ENCODE peak calls at places on chromosomes 7 and 10, in eight cellular contexts. O is lung; Q is mammary epithelial cell; L is CD8-positive, alpha-beta memory T cell; B is body of pancreas; A is Panc1; M is fibroblast of lung; I is ovary. G is an unnamed sample.

GRCh38 chr10:88879754-88880286 is at the start of gene STAMBPL1:
- DNase-seq in A (peak; percentile 25), L (peak; percentile 76), O (peak; percentile 59), I (peak; percentile 56), Q (no peak), B (peak; percentile 45), M (peak; percentile 39), G (no peak)

GRCh38 chr10:62749104-62749683 is 55.3 kb upstream of the ADO start:
- DNase-seq in L (no peak), B (no peak), A (no peak), Q (no peak), I (no peak), O (no peak), M (no peak), G (no peak)

GRCh38 chr10:88186335-88186734 is 322.9 kb downstream of the PTEN start:
- DNase-seq in M (peak; percentile 79), L (no peak), O (no peak), I (no peak), B (no peak), A (no peak), Q (no peak), G (no peak)

GRCh38 chr7:102992820-102993531 is 80.2 kb downstream of the LRRC17 start:
- DNase-seq in O (no peak), Q (peak; percentile 44), A (peak; percentile 64), B (peak; percentile 60), L (no peak), I (no peak), M (no peak), G (peak; percentile 53)

GRCh38 chr10:84341538-84341856 is 13.1 kb downstream of the CCSER2 start:
- DNase-seq in A (no peak), L (no peak), Q (no peak), B (no peak), O (no peak), I (no peak), M (no peak), G (no peak)

GRCh38 chr7:74289660-74290589 is 718 bp downstream of the CLIP2 start:
- DNase-seq in M (no peak), I (peak; percentile 37), L (peak; percentile 40), A (no peak), B (peak; percentile 44), O (no peak), Q (no peak), G (no peak)

GRCh38 chr10:101053516-101053915 is 8.3 kb upstream of the KAZALD1 start:
- DNase-seq in A (no peak), Q (no peak), M (peak; percentile 30), B (no peak), L (no peak), O (no peak), I (no peak), G (no peak)

GRCh38 chr10:82576093-82576492 is 701.1 kb downstream of the NRG3 start:
- DNase-seq in Q (no peak), L (no peak), M (no peak), B (no peak), I (no peak), A (no peak), O (no peak), G (no peak)

GRCh38 chr10:79313320-79313719 is 33.9 kb upstream of the PPIF start:
- DNase-seq in Q (no peak), A (no peak), O (no peak), L (no peak), I (no peak), M (no peak), B (no peak), G (no peak)

GRCh38 chr7:33986951-33987948 is 81.9 kb downstream of the BMPER start:
- DNase-seq in Q (peak; percentile 96), I (no peak), A (peak; percentile 83), B (peak; percentile 25), L (no peak), O (peak; percentile 66), M (peak; percentile 97), G (peak; percentile 99)

GRCh38 chr7:5232485-5232837 is 42.4 kb downstream of the WIPI2 start:
- DNase-seq in B (no peak), O (no peak), I (no peak), A (no peak), L (no peak), M (no peak), Q (no peak), G (no peak)

GRCh38 chr7:81618400-81619014 is 151.3 kb downstream of the HGF start:
- DNase-seq in L (no peak), M (peak; percentile 96), B (peak; percentile 3), I (no peak), O (no peak), A (no peak), Q (peak; percentile 92), G (peak; percentile 71)

GRCh38 chr7:40717242-40717641 is 582.4 kb downstream of the SUGCT start:
- DNase-seq in B (peak; percentile 72), I (peak; percentile 67), M (peak; percentile 86), A (no peak), L (no peak), Q (peak; percentile 93), O (peak; percentile 33), G (no peak)

GRCh38 chr7:15007507-15007906 is 105.0 kb upstream of the DGKB start:
- DNase-seq in Q (peak; percentile 12), M (peak; percentile 11), L (no peak), O (no peak), A (no peak), I (no peak), B (no peak), G (no peak)

GRCh38 chr10:27190508-27190907 is 35.4 kb downstream of the MASTL start:
- DNase-seq in B (no peak), O (no peak), L (no peak), M (no peak), Q (no peak), A (no peak), I (no peak), G (no peak)

GRCh38 chr7:94907026-94907419 is 371 bp upstream of the PPP1R9A start:
- DNase-seq in M (no peak), I (no peak), A (no peak), Q (no peak), L (no peak), O (no peak), B (no peak), G (no peak)

GRCh38 chr10:113879691-113880090 is 25.2 kb downstream of the NHLRC2 start:
- DNase-seq in M (no peak), O (no peak), L (no peak), I (no peak), Q (no peak), B (no peak), A (no peak), G (no peak)

GRCh38 chr10:44426247-44427034 is 41.5 kb upstream of the CXCL12 start:
- DNase-seq in O (no peak), A (no peak), I (no peak), L (no peak), M (no peak), Q (no peak), B (no peak), G (no peak)

GRCh38 chr7:131183611-131184119 is 144.0 kb upstream of the MKLN1 start:
- DNase-seq in I (no peak), O (no peak), A (no peak), M (no peak), L (peak; percentile 6), Q (peak; percentile 78), B (no peak), G (no peak)

DNA sequence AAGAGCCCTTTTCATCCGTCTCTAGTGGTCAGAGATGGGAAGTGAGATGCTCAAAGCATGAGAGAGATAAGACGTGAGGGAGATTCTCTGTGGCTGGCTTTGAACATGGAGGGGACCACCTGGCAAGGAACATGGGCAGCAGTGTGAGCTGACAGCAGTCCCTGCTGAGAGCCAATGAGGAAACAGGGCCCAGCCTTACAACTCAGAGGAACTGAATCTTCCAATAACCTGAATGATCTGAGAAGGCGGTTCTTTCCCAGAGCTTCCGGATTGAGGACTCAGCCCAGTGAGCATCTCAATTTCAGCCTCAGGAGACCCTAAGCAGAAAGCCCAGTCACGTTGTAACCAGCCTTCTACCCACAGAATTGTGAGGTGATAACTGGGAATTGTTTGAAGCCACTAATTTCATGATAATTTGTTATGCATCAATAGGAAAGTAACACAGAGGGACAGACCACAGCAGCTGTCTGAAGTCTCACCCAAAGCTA is 33.9 kb upstream of the IKZF1 start:
- DNase-seq in A (no peak), I (no peak), B (no peak), M (no peak), Q (no peak), O (no peak), L (no peak), G (no peak)
- H3K4me3 ChIP-seq in A (no peak overlapping the region), I (no peak overlapping the region), B (no peak overlapping the region), M (no peak overlapping the region), Q (no peak overlapping the region), O (no peak overlapping the region), L (no peak overlapping the region), G (no peak overlapping the region)

GRCh38 chr7:87878208-87878735 is 2.0 kb downstream of the DBF4 start:
- DNase-seq in L (no peak), Q (peak; percentile 5), O (no peak), A (no peak), I (no peak), B (no peak), M (peak; percentile 33), G (no peak)

GRCh38 chr7:87875151-87876039 is 765 bp downstream of the SLC25A40 start:
- DNase-seq in L (peak; percentile 1), A (no peak), O (no peak), Q (peak; percentile 9), I (no peak), B (peak; percentile 30), M (peak; percentile 12), G (no peak)

GRCh38 chr7:87876040-87876758 is at the start of the genes DBF4 and SLC25A40:
- DNase-seq in O (peak; percentile 97), M (peak; percentile 87), A (peak; percentile 78), Q (peak; percentile 97), L (peak; percentile 95), B (peak; percentile 98), I (peak; percentile 92), G (peak; percentile 59)

GRCh38 chr7:87876759-87877234 is 504 bp downstream of the DBF4 start:
- DNase-seq in B (peak; percentile 68), A (no peak), I (peak; percentile 36), Q (peak; percentile 64), O (peak; percentile 56), L (no peak), M (peak; percentile 62), G (no peak)

GRCh38 chr7:87877641-87878040 is 1.3 kb downstream of the DBF4 start:
- DNase-seq in B (no peak), O (no peak), L (no peak), I (no peak), M (peak; percentile 31), Q (no peak), A (no peak), G (no peak)
- H3K36me3 ChIP-seq in B (no peaks in the 10 kb centered on the region), O (no peaks in the 10 kb centered on the region), L (no peaks in the 10 kb centered on the region), I (no peaks in the 10 kb centered on the region), M (peaks cover 3% of the 10 kb centered on the region), Q (peaks cover 9% of the 10 kb centered on the region), A (peaks cover 12% of the 10 kb centered on the region), G (no peaks in the 10 kb centered on the region)

DNA sequence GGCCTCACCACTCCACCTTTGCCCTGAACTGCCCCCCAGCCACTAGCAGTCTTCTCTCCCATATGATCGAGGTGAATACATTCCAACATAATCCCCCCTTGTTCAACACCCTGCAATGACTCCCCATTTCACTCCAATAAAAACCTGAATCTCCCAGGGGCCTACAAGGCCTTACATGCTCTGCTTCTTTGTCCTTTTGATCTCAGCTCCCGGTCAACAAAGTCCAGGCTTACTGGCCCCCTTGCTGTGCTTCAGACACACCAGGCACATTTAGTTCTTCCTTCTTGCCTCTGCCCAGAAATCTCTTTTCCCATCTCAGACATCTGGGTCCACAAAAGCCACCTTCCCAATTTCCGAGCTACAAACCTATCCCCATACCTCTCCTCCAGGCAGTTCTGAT is 14.0 kb downstream of the MET start:
- DNase-seq in M (no peak), O (no peak), L (no peak), I (no peak), B (no peak), A (no peak), Q (no peak), G (no peak)
- H3K27me3 ChIP-seq in M (no peaks in the 10 kb centered on the region), O (no peaks in the 10 kb centered on the region), L (no peaks in the 10 kb centered on the region), I (no peaks in the 10 kb centered on the region), B (no peaks in the 10 kb centered on the region), A (no peaks in the 10 kb centered on the region), Q (no peaks in the 10 kb centered on the region), G (no peaks in the 10 kb centered on the region)

GRCh38 chr7:122303971-122304603 is 463 bp downstream of the FEZF1 start:
- DNase-seq in L (no peak), M (no peak), B (no peak), O (no peak), I (no peak), Q (no peak), A (no peak), G (no peak)
- H3K4me3 ChIP-seq in L (no peak overlapping the region), M (no peak overlapping the region), B (no peak overlapping the region), O (no peak overlapping the region), I (no peak overlapping the region), Q (no peak overlapping the region), A (peak overlapping the region; percentile 7), G (no peak overlapping the region)

G was measured in BJ.